ENCODE peak calls at places on chromosomes 1 and 21, in ten cellular contexts. Z, L, X, Q, J, E, D, Y, O and M are unnamed samples.

GRCh38 chr1:53112271-53112774 is 30.1 kb downstream of the SLC1A7 start:
- DNase-seq in Z (no peak), L (no peak), X (peak), Q (no peak), J (no peak), E (no peak), D (no peak), Y (no peak), O (no peak), M (no peak)

GRCh38 chr1:96865731-96866684 is 144.4 kb downstream of the PTBP2 start:
- DNase-seq in Z (no peak), L (peak), X (peak), Q (no peak), J (no peak), E (no peak), D (no peak), Y (peak), O (no peak), M (no peak)

GRCh38 chr1:104380003-104380402 is 630.3 kb downstream of the AMY1C start:
- DNase-seq in Z (no peak), L (no peak), X (no peak), Q (no peak), J (no peak), E (no peak), D (no peak), Y (no peak), O (no peak), M (no peak)

GRCh38 chr21:37647781-37648180 is 268.5 kb downstream of the KCNJ6 start:
- DNase-seq in Z (no peak), L (no peak), X (no peak), Q (no peak), J (no peak), E (no peak), D (no peak), Y (peak), O (no peak), M (no peak)

GRCh38 chr1:54278941-54279422 is 79.0 kb downstream of the MRPL37 start:
- DNase-seq in Z (no peak), L (no peak), X (no peak), Q (no peak), J (no peak), E (no peak), D (no peak), Y (no peak), O (no peak), M (no peak)

GRCh38 chr1:219281834-219282233 is 108.2 kb downstream of the LYPLAL1 start:
- DNase-seq in Z (no peak), L (no peak), X (no peak), Q (no peak), J (no peak), E (no peak), D (no peak), Y (no peak), O (no peak), M (no peak)

GRCh38 chr1:28194326-28195035 is 18.0 kb upstream of the PTAFR start:
- DNase-seq in Z (no peak), L (no peak), X (no peak), Q (no peak), J (no peak), E (no peak), D (no peak), Y (no peak), O (no peak), M (no peak)

GRCh38 chr1:89894210-89894668 is 73.4 kb downstream of the LRRC8D start:
- DNase-seq in Z (no peak), L (peak), X (peak), Q (no peak), J (no peak), E (no peak), D (no peak), Y (peak), O (no peak), M (no peak)

GRCh38 chr1:226436855-226437491 is 29.1 kb upstream of the PARP1 start:
- DNase-seq in Z (no peak), L (no peak), X (no peak), Q (no peak), J (no peak), E (no peak), D (no peak), Y (no peak), O (no peak), M (no peak)

GRCh38 chr1:18881164-18881563 is 21.2 kb downstream of the ALDH4A1 start:
- DNase-seq in Z (no peak), L (no peak), X (no peak), Q (no peak), J (no peak), E (no peak), D (no peak), Y (no peak), O (no peak), M (no peak)

GRCh38 chr1:156939786-156940334 is 19.4 kb downstream of the LRRC71 start:
- DNase-seq in Z (no peak), L (no peak), X (no peak), Q (no peak), J (no peak), E (no peak), D (no peak), Y (no peak), O (no peak), M (no peak)

GRCh38 chr1:29962831-29963247 is 726.5 kb downstream of the PTPRU start:
- DNase-seq in Z (no peak), L (no peak), X (no peak), Q (no peak), J (no peak), E (no peak), D (no peak), Y (no peak), O (no peak), M (no peak)

GRCh38 chr1:199242162-199242561 is 603.3 kb downstream of the PTPRC start:
- DNase-seq in Z (peak), L (no peak), X (no peak), Q (no peak), J (no peak), E (no peak), D (no peak), Y (no peak), O (no peak), M (no peak)

GRCh38 chr21:32920474-32920873 is 105.3 kb upstream of the OLIG2 start:
- DNase-seq in Z (no peak), L (no peak), X (no peak), Q (no peak), J (no peak), E (no peak), D (no peak), Y (no peak), O (no peak), M (no peak)

GRCh38 chr21:24123785-24124184 is 1483.5 kb downstream of the MRPL39 start:
- DNase-seq in Z (no peak), L (no peak), X (peak), Q (no peak), J (no peak), E (no peak), D (no peak), Y (no peak), O (no peak), M (no peak)

GRCh38 chr21:31489014-31489413 is 145.0 kb upstream of the TIAM1 start:
- DNase-seq in Z (no peak), L (no peak), X (no peak), Q (no peak), J (no peak), E (no peak), D (no peak), Y (no peak), O (no peak), M (no peak)

GRCh38 chr21:46048926-46049889 is 48.7 kb upstream of the COL6A2 start:
- DNase-seq in Z (no peak), L (peak), X (peak), Q (no peak), J (no peak), E (no peak), D (no peak), Y (no peak), O (no peak), M (no peak)

GRCh38 chr1:110084226-110085078 is 14.0 kb upstream of the ALX3 start:
- DNase-seq in Z (peak), L (peak), X (peak), Q (no peak), J (peak), E (peak), D (no peak), Y (peak), O (no peak), M (peak)

GRCh38 chr1:67616394-67616985 is 68.5 kb upstream of the GADD45A start:
- DNase-seq in Z (no peak), L (no peak), X (peak), Q (no peak), J (no peak), E (no peak), D (no peak), Y (no peak), O (no peak), M (no peak)

GRCh38 chr1:209105769-209106168 is 477.7 kb upstream of the CAMK1G start:
- DNase-seq in Z (no peak), L (no peak), X (no peak), Q (no peak), J (no peak), E (no peak), D (no peak), Y (no peak), O (no peak), M (no peak)

GRCh38 chr1:100087396-100087795 is 45.3 kb downstream of the SASS6 start:
- DNase-seq in Z (no peak), L (no peak), X (no peak), Q (no peak), J (no peak), E (no peak), D (no peak), Y (no peak), O (no peak), M (no peak)